ENCODE peak calls at places on chromosomes 5 and 9, in ten cellular contexts. T, R, G, S, B, Z, Y, U, H and K are unnamed samples.

GRCh38 chr9:81526587-81526986 is 162.8 kb downstream of the TLE1 start:
- DNase-seq in T (no peak), R (no peak), G (no peak), S (peak; percentile 73), B (no peak), Z (no peak), Y (no peak), U (no peak), H (peak; percentile 93), K (no peak)

GRCh38 chr9:83012578-83013260 is 50.2 kb downstream of the RASEF start:
- DNase-seq in T (no peak), R (no peak), G (no peak), S (no peak), B (no peak), Z (no peak), Y (no peak), U (no peak), H (no peak), K (no peak)

GRCh38 chr9:116549061-116549664 is 137.9 kb upstream of the TRIM32 start:
- DNase-seq in T (no peak), R (peak; percentile 94), G (no peak), S (peak; percentile 93), B (no peak), Z (no peak), Y (no peak), U (no peak), H (peak; percentile 97), K (no peak)

GRCh38 chr5:10471672-10472071 is 30.0 kb downstream of the ROPN1L start:
- DNase-seq in T (no peak), R (no peak), G (no peak), S (peak; percentile 68), B (no peak), Z (no peak), Y (no peak), U (no peak), H (peak; percentile 51), K (no peak)

GRCh38 chr5:66872688-66873333 is 276.6 kb downstream of the MAST4 start:
- DNase-seq in T (no peak), R (no peak), G (no peak), S (no peak), B (no peak), Z (no peak), Y (no peak), U (no peak), H (no peak), K (no peak)

GRCh38 chr9:123445981-123446610 is 90.1 kb downstream of the CRB2 start:
- DNase-seq in T (no peak), R (peak; percentile 76), G (no peak), S (peak; percentile 12), B (no peak), Z (no peak), Y (no peak), U (no peak), H (peak; percentile 43), K (no peak)

GRCh38 chr9:76932778-76933177 is 26.9 kb upstream of the PRUNE2 start:
- DNase-seq in T (no peak), R (no peak), G (no peak), S (peak; percentile 12), B (no peak), Z (no peak), Y (no peak), U (no peak), H (peak; percentile 18), K (no peak)

GRCh38 chr5:21152611-21153010 is 1164.6 kb upstream of the CDH18 start:
- DNase-seq in T (no peak), R (no peak), G (no peak), S (peak; percentile 1), B (no peak), Z (no peak), Y (no peak), U (peak; percentile 14), H (peak; percentile 0), K (peak; percentile 97)

GRCh38 chr5:158496624-158497023 is 603.1 kb downstream of the EBF1 start:
- DNase-seq in T (no peak), R (no peak), G (no peak), S (no peak), B (no peak), Z (no peak), Y (no peak), U (no peak), H (no peak), K (no peak)